ENCODE peak calls at places on chromosomes 16 and 17, in seven cellular contexts. V is left ventricle myocardium superior; X is stimulated activated CD8-positive, alpha-beta memory T cell treated with anti-CD3 and anti-CD28 coated beads, Interleukin-15, amount 100 ng/mL, for 24 hours; C is caudate nucleus; L is mesendoderm; R is HuH-7; M is iPS DF 6.9. Z is an unnamed sample.

GRCh38 chr17:62724398-62725146 is 83.5 kb downstream of the MARCHF10 start:
- DNase-seq in R (no peak), X (peak), C (peak), M (no peak), V (no peak), L (no peak), Z (no peak)

GRCh38 chr16:24163935-24164334 is 92.2 kb upstream of the CACNG3 start:
- DNase-seq in M (no peak), X (no peak), L (no peak), R (no peak), V (no peak), C (no peak), Z (no peak)

GRCh38 chr16:30377812-30378235 is 3.2 kb downstream of the MYL11 start:
- DNase-seq in X (peak), L (peak), M (no peak), V (peak), R (no peak), C (peak), Z (peak)

GRCh38 chr17:78147315-78147998 is 1.3 kb downstream of the C17orf99 start:
- DNase-seq in M (no peak), V (no peak), C (no peak), L (no peak), R (no peak), X (no peak), Z (no peak)

GRCh38 chr17:17508641-17509591 is 12.7 kb upstream of the RASD1 start:
- DNase-seq in X (no peak), L (no peak), V (peak), M (no peak), C (no peak), R (no peak), Z (no peak)

GRCh38 chr17:67605259-67605912 is 112.3 kb upstream of the NOL11 start:
- DNase-seq in L (no peak), X (no peak), V (peak), C (peak), M (no peak), R (no peak), Z (no peak)

GRCh38 chr16:54654429-54654828 is 276.2 kb upstream of the IRX5 start:
- DNase-seq in M (no peak), R (no peak), L (no peak), X (no peak), C (no peak), V (no peak), Z (no peak)

GRCh38 chr17:44547625-44548297 is 9.5 kb upstream of the FZD2 start:
- DNase-seq in R (no peak), L (peak), X (no peak), M (no peak), V (no peak), C (no peak), Z (no peak)

GRCh38 chr17:2405247-2405926 is 4.5 kb upstream of the MNT start:
- DNase-seq in R (no peak), C (no peak), V (no peak), X (no peak), M (no peak), L (no peak), Z (no peak)

GRCh38 chr17:67628580-67629013 is 89.1 kb upstream of the NOL11 start:
- DNase-seq in R (no peak), L (peak), X (no peak), V (peak), C (peak), M (no peak), Z (no peak)

GRCh38 chr17:8563981-8564602 is 66.4 kb downstream of the MYH10 start:
- DNase-seq in L (no peak), X (no peak), C (no peak), V (no peak), R (no peak), M (no peak), Z (no peak)

GRCh38 chr16:81478876-81479496 is 34.4 kb downstream of the CMIP start:
- DNase-seq in C (no peak), L (no peak), V (no peak), R (no peak), M (no peak), X (no peak), Z (no peak)